ENCODE peak calls at places on chromosomes 12 and 14, in five cellular contexts. U, D, P, N and B are unnamed samples.

GRCh38 chr14:22474730-22475351 is 114.2 kb downstream of the DAD1 start:
- DNase-seq in U (no peak), D (no peak), P (no peak), N (peak), B (no peak)

GRCh38 chr12:39272934-39273770 is 169.8 kb downstream of the KIF21A start:
- DNase-seq in U (no peak), D (no peak), P (peak), N (peak), B (peak)

GRCh38 chr14:88476825-88477224 is 78.0 kb downstream of the PTPN21 start:
- DNase-seq in U (no peak), D (no peak), P (no peak), N (no peak), B (no peak)

GRCh38 chr12:55955800-55956508 is 9.9 kb downstream of the PMEL start:
- DNase-seq in U (peak), D (no peak), P (peak), N (peak), B (peak)

GRCh38 chr12:46617167-46617566 is 208.6 kb downstream of the SLC38A4 start:
- DNase-seq in U (no peak), D (peak), P (no peak), N (no peak), B (peak)

GRCh38 chr12:110756611-110757010 is 13.9 kb upstream of the PPP1CC start:
- DNase-seq in U (no peak), D (no peak), P (no peak), N (no peak), B (no peak)

GRCh38 chr14:91742956-91743653 is 11.2 kb upstream of the CATSPERB start:
- DNase-seq in U (no peak), D (no peak), P (no peak), N (no peak), B (no peak)

GRCh38 chr14:85607571-85608219 is 77.8 kb downstream of the FLRT2 start:
- DNase-seq in U (no peak), D (no peak), P (no peak), N (peak), B (no peak)

GRCh38 chr12:81809113-81809777 is 50.1 kb upstream of the PPFIA2 start:
- DNase-seq in U (no peak), D (no peak), P (no peak), N (no peak), B (no peak)

GRCh38 chr12:124510301-124510970 is 57.0 kb downstream of the NCOR2 start:
- DNase-seq in U (peak), D (no peak), P (peak), N (no peak), B (peak)

GRCh38 chr14:54087376-54087775 is 130.8 kb upstream of the BMP4 start:
- DNase-seq in U (no peak), D (no peak), P (no peak), N (no peak), B (no peak)

GRCh38 chr12:89370850-89371249 is 18.5 kb upstream of the DUSP6 start:
- DNase-seq in U (no peak), D (no peak), P (no peak), N (peak), B (no peak)

GRCh38 chr14:69973846-69974245 is 94.6 kb downstream of the SMOC1 start:
- DNase-seq in U (no peak), D (no peak), P (no peak), N (no peak), B (no peak)

GRCh38 chr12:94263905-94264655 is 115.7 kb downstream of the PLXNC1 start:
- DNase-seq in U (no peak), D (no peak), P (no peak), N (no peak), B (no peak)

GRCh38 chr14:103105580-103106168 is 11.1 kb downstream of the EXOC3L4 start:
- DNase-seq in U (no peak), D (no peak), P (no peak), N (no peak), B (peak)
- TF ChIP-seq POLR2A in U (no peak), D (no peak), P (no peak), N (no peak), B (no peak)

DNA sequence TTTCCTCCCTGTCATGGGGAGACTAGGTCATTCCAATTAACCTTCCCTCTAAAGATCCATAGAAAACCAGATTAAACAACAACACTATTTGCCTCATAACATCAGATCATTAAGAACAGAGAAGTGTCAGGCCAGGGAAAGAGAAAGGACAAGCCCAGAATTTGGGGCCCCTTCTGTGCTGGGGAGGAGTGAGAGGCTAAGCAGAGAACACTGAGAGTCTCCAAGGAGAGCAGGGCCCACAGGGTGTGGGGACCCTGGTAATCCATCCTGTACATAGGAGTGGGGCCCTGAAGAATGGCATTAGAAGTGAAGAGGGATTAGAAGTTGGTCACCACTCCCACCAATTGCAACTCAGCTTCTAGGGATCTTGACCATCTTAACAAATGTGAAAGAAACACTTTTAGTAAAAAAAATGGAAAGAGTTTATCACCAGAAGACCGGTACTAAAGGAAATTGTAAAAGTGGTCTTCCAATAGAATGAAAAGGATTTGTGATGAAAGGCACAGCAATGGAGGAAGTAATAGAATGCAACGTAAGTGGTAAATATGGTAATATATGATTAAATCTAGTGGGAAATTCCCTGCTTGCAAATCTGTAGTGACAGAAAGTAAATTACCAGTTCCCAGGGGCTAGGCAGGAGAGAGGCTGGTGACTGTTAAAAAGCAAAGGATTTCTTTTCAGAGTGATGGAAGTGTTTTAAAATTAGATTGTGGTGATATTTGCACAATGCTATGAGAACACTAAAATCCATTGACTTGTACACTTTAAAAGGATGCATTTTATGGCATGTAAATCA is 14.0 kb upstream of the TMTC1 start:
- DNase-seq in U (no peak), D (no peak), P (no peak), N (no peak), B (no peak)
- TF ChIP-seq POLR2AphosphoS5 in U (no peak), D (no peak), P (no peak), N (no peak), B (no peak)

GRCh38 chr14:100726812-100727564 is at the start of gene DLK1:
- DNase-seq in U (no peak), D (no peak), P (no peak), N (no peak), B (no peak)
- TF ChIP-seq POLR2A in U (no peak), D (no peak), P (no peak), N (no peak), B (no peak)

DNA sequence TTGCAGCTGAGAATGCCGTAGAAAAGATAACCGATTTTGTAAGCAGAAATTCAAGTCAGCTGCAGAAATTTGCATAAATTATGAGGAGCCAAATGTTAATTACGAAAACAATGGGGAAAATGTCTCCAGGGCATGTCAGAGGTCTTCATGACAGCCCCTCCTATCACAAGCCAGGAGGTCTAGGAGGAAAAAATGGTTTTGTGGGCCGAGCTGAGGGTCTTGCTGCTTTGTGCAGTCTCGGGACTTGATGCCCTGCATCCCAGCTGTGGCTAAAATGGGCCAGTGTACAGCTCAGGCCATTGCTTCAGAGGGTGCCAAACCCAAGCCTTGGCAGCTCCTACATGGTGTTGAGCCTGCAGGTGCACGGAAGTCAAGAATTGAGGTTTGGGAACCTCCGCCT is 131.2 kb upstream of the PDE3A start:
- DNase-seq in U (no peak), D (no peak), P (no peak), N (no peak), B (no peak)
- TF ChIP-seq POLR2AphosphoS5 in U (no peak), D (no peak), P (no peak), N (no peak), B (no peak)

GRCh38 chr14:60980811-60981625 is at the start of the genes SLC38A6 and TRMT5:
- DNase-seq in U (peak), D (peak), P (peak), N (peak), B (peak)
- TF ChIP-seq POLR2A in U (no peak), D (no peak), P (peak), N (peak), B (peak)

DNA sequence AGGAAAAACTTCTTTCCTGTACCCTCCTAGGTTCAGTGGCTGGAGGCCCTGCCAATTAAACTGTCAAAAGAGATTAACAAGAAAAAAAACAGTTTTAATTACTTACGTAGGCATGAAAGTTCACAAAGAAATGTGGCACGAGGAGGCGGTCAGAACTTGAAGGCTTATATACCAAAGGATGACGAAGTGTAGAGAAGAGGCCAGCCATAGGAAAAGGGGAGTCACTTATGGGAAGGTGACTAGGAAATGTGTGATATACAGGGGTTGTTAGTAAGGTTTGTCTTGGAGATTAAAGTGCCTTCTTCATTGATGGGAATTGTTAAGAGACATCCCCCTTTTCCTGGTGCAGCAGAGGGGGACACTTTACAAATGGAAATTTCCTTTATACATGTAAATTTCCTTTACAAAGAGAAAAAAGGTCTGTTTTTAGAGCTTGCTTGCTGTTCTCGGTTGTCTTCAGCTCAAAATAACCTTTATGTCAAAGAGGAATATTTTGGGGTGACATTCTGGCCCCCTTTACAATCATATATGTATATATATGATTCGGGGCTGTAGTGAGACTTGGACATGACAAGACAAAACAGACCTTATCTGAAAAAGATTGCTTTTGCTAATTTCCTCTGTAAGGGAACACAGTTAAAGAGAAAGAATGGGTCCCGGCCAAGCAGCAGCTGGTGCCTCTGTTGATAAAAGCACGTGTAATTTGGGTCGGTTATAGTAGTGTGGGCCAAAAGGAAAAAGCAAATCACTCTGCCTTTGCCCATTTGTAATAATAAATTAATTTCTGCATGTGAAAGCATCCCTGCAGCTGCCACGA is 38.6 kb downstream of the SYNE2 start:
- DNase-seq in U (no peak), D (no peak), P (no peak), N (peak), B (no peak)
- TF ChIP-seq POLR2AphosphoS5 in U (no peak), D (no peak), P (no peak), N (no peak), B (no peak)

GRCh38 chr12:53343978-53344377 is 7.8 kb upstream of the SP7 start:
- DNase-seq in U (no peak), D (no peak), P (no peak), N (no peak), B (no peak)

GRCh38 chr12:53345486-53346195 is 9.5 kb upstream of the SP7 start:
- DNase-seq in U (peak), D (peak), P (no peak), N (peak), B (no peak)

GRCh38 chr12:53344487-53344823 is 8.3 kb upstream of the SP7 start:
- DNase-seq in U (no peak), D (peak), P (no peak), N (no peak), B (no peak)

GRCh38 chr12:53343449-53343848 is 7.3 kb upstream of the SP7 start:
- DNase-seq in U (no peak), D (no peak), P (no peak), N (no peak), B (no peak)

GRCh38 chr12:53344824-53345485 is 8.8 kb upstream of the SP7 start:
- DNase-seq in U (peak), D (peak), P (peak), N (peak), B (peak)
- TF ChIP-seq POLR2A in U (no peak), D (no peak), P (no peak), N (peak), B (peak)

DNA sequence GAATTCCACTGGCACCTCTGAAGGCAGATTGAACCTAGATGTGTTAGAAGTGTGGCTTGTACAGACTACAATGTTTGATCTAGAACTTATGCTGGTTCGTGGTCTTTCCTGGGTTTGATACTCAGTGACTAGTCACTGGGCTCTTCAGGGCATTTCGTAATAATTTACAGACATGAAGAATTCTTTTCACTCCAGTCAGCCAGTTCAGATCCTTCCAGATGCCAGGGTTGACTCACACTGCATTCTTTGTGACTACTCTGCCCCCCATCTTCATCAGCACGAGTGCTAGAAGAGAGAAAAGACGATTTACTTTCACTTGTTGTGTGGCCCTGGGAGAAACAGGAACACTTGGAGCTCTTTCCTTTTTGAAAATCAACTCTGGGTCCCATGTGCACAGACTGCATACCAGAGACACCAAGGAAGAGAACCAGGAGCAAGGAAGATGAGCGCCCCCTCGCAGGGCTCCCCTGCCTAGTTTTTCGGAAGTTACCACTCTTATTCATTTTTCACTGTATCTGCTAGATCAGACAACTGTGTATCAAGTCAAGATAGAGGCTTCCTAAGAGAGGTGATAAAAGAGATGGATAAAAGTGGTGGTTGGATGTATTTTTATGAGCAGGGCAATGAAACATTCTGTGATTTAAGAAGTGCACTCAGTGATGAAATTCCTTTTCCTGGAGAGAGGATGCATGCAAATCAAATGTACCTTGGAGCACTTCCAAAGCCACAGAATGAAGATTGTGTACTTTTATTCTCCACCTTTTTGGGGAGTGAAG is 33.5 kb upstream of the EVL start:
- DNase-seq in U (no peak), D (peak), P (no peak), N (peak), B (peak)
- TF ChIP-seq POLR2AphosphoS5 in U (no peak), D (peak), P (no peak), N (peak), B (peak)